ENCODE peak calls at places on chromosomes 1 and 21, in seven cellular contexts. P is GM18507, X is NAMALWA, W is AG04450, A is WTC11, N is EL, I is ureter. B is an unnamed sample.

GRCh38 chr1:86445919-86446318 is 21.9 kb downstream of the CLCA2 start:
- DNase-seq in P (no peak), I (no peak), X (no peak), N (no peak), A (no peak), W (no peak), B (no peak)

GRCh38 chr1:198295975-198296374 is 139.2 kb downstream of the NEK7 start:
- DNase-seq in N (no peak), X (no peak), W (no peak), I (no peak), A (no peak), P (no peak), B (no peak)

GRCh38 chr1:155316922-155317321 is 3.8 kb upstream of the RUSC1 start:
- DNase-seq in A (no peak), W (no peak), I (no peak), X (no peak), N (no peak), P (no peak), B (no peak)

GRCh38 chr1:7683521-7683920 is 87.6 kb upstream of the VAMP3 start:
- DNase-seq in A (no peak), W (no peak), N (no peak), P (no peak), X (no peak), I (no peak), B (no peak)

GRCh38 chr1:150650193-150650592 is 20.8 kb upstream of the ENSA start:
- DNase-seq in I (peak), W (no peak), P (no peak), A (no peak), N (no peak), X (peak), B (no peak)

GRCh38 chr1:116514708-116515525 is 55.9 kb downstream of the CD58 start:
- DNase-seq in N (no peak), I (no peak), W (no peak), P (peak), X (peak), A (no peak), B (no peak)

GRCh38 chr21:46425566-46425965 is 33.1 kb upstream of the DIP2A start:
- DNase-seq in P (no peak), N (no peak), W (no peak), X (no peak), A (no peak), I (no peak), B (no peak)

GRCh38 chr1:169060010-169060722 is 46.3 kb upstream of the ATP1B1 start:
- DNase-seq in P (no peak), W (no peak), A (no peak), X (no peak), I (no peak), N (no peak), B (no peak)

GRCh38 chr1:101002551-101002950 is 23.0 kb downstream of the DPH5 start:
- DNase-seq in I (no peak), W (no peak), N (peak), P (no peak), X (no peak), A (no peak), B (no peak)

GRCh38 chr1:38716229-38716628 is 143.3 kb downstream of the RRAGC start:
- DNase-seq in W (no peak), P (no peak), I (no peak), A (no peak), N (no peak), X (no peak), B (no peak)

GRCh38 chr1:8239039-8239305 is 78.9 kb upstream of the SLC45A1 start:
- DNase-seq in W (no peak), N (peak), X (no peak), A (no peak), P (no peak), I (peak), B (no peak)

GRCh38 chr1:236181059-236181458 is 38.7 kb downstream of the GPR137B start:
- DNase-seq in I (no peak), P (no peak), N (peak), X (no peak), A (no peak), W (no peak), B (no peak)

GRCh38 chr1:41920658-41921057 is 1.9 kb upstream of the HIVEP3 start:
- DNase-seq in W (no peak), I (no peak), X (no peak), A (no peak), N (peak), P (no peak), B (no peak)

GRCh38 chr1:225657462-225657989 is 4.6 kb upstream of the ENAH start:
- DNase-seq in P (no peak), X (no peak), N (peak), A (no peak), I (no peak), W (peak), B (peak)

GRCh38 chr1:177007437-177008161 is 156.9 kb downstream of the ASTN1 start:
- DNase-seq in A (no peak), N (no peak), P (no peak), X (no peak), W (no peak), I (no peak), B (no peak)

GRCh38 chr21:38507374-38507942 is 9.2 kb upstream of the ERG start:
- DNase-seq in A (no peak), N (no peak), X (no peak), W (no peak), P (no peak), I (no peak), B (no peak)

GRCh38 chr1:28719332-28719619 is 17.5 kb upstream of the YTHDF2 start:
- DNase-seq in N (no peak), I (no peak), X (no peak), W (no peak), P (no peak), A (no peak), B (no peak)

GRCh38 chr1:33088119-33088906 is 7.4 kb downstream of the AZIN2 start:
- DNase-seq in W (no peak), A (no peak), N (no peak), P (no peak), X (no peak), I (no peak), B (no peak)

GRCh38 chr1:24897263-24898151 is 32.6 kb downstream of the RUNX3 start:
- DNase-seq in P (no peak), W (no peak), I (peak), N (no peak), X (no peak), A (no peak), B (no peak)